ENCODE peak calls at places on chromosomes 13 and 19, in six cellular contexts. V, A, Q, X, B and N are unnamed samples.

GRCh38 chr19:2624537-2625091 is 77.9 kb downstream of the GNG7 start:
- DNase-seq in Q (no peak), A (no peak), V (peak), B (no peak), X (no peak), N (peak)

GRCh38 chr13:107291875-107292274 is 723.9 kb upstream of the ARGLU1 start:
- DNase-seq in X (no peak), V (no peak), B (no peak), Q (peak), A (no peak), N (no peak)

GRCh38 chr13:40916207-40916998 is 102.7 kb downstream of the ELF1 start:
- DNase-seq in V (no peak), B (no peak), X (no peak), A (no peak), Q (peak), N (no peak)

GRCh38 chr19:16249826-16250434 is 52.2 kb downstream of the AP1M1 start:
- DNase-seq in A (no peak), B (no peak), V (no peak), Q (no peak), X (no peak), N (no peak)

GRCh38 chr13:96089749-96090239 is at the start of gene HS6ST3:
- DNase-seq in B (peak), Q (peak), V (peak), A (peak), X (no peak), N (peak)

GRCh38 chr19:29841559-29842367 is 30.0 kb downstream of the CCNE1 start:
- DNase-seq in B (peak), X (peak), V (no peak), Q (peak), A (peak), N (peak)

GRCh38 chr19:33071887-33072286 is 7.2 kb upstream of the RHPN2 start:
- DNase-seq in A (no peak), B (peak), Q (peak), X (peak), V (no peak), N (peak)

GRCh38 chr13:41563501-41564001 is 106.2 kb downstream of the RGCC start:
- DNase-seq in V (no peak), X (peak), B (peak), Q (peak), A (no peak), N (no peak)

GRCh38 chr19:47778954-47779351 is 450 bp downstream of the SELENOW start:
- DNase-seq in V (no peak), X (peak), B (peak), A (no peak), Q (no peak), N (no peak)

GRCh38 chr13:35157143-35157755 is 215.2 kb downstream of the NBEA start:
- DNase-seq in V (no peak), Q (peak), X (peak), B (peak), A (peak), N (peak)

GRCh38 chr13:54004026-54004699 is 975.5 kb downstream of the OLFM4 start:
- DNase-seq in A (no peak), B (no peak), X (no peak), V (no peak), Q (peak), N (no peak)

GRCh38 chr19:30393046-30393445 is 20.9 kb downstream of the ZNF536 start:
- DNase-seq in V (no peak), A (no peak), X (no peak), B (no peak), Q (no peak), N (peak)

GRCh38 chr13:27481766-27482165 is 31.4 kb upstream of the MTIF3 start:
- DNase-seq in V (peak), X (peak), B (peak), A (peak), Q (peak), N (peak)

GRCh38 chr19:14363203-14364097 is 17.8 kb upstream of the ADGRE5 start:
- DNase-seq in A (peak), X (peak), V (peak), Q (peak), B (peak), N (peak)

GRCh38 chr13:93298741-93299140 is 72.1 kb downstream of the GPC6 start:
- DNase-seq in X (no peak), A (no peak), V (no peak), Q (no peak), B (no peak), N (no peak)

GRCh38 chr13:110925023-110925608 is 10.2 kb upstream of the ANKRD10 start:
- DNase-seq in V (no peak), A (no peak), Q (no peak), B (peak), X (no peak), N (no peak)

GRCh38 chr13:101965096-101965495 is 436.8 kb downstream of the FGF14 start:
- DNase-seq in A (no peak), B (no peak), Q (no peak), V (no peak), X (no peak), N (peak)

GRCh38 chr13:40377783-40378182 is 288.7 kb downstream of the FOXO1 start:
- DNase-seq in A (no peak), X (no peak), B (no peak), Q (no peak), V (no peak), N (peak)

GRCh38 chr13:74134777-74135305 is 637 bp upstream of the KLF12 start:
- DNase-seq in X (no peak), A (peak), B (no peak), Q (peak), V (peak), N (peak)

GRCh38 chr13:20160346-20161274 is at the start of gene GJA3:
- DNase-seq in B (peak), Q (peak), V (no peak), A (peak), X (no peak), N (peak)

GRCh38 chr13:111211789-111212516 is 96.8 kb downstream of the ARHGEF7 start:
- DNase-seq in V (no peak), B (no peak), A (no peak), X (no peak), Q (no peak), N (no peak)

GRCh38 chr19:38993271-38993670 is 17.7 kb upstream of the FBXO17 start:
- DNase-seq in A (no peak), V (no peak), X (peak), Q (peak), B (peak), N (peak)

GRCh38 chr13:27556109-27556508 is 64.2 kb downstream of the LNX2 start:
- DNase-seq in X (no peak), V (no peak), B (peak), A (no peak), Q (no peak), N (peak)

GRCh38 chr13:50123862-50124535 is 108.8 kb downstream of the KCNRG start:
- DNase-seq in A (peak), B (peak), Q (peak), X (peak), V (peak), N (peak)

GRCh38 chr19:12567951-12568350 is 16.7 kb upstream of the ZNF564 start:
- DNase-seq in X (no peak), V (no peak), A (no peak), Q (no peak), B (no peak), N (no peak)

GRCh38 chr13:79987761-79988160 is 353.2 kb downstream of the SPRY2 start:
- DNase-seq in B (no peak), A (no peak), X (no peak), Q (peak), V (no peak), N (peak)